ENCODE peak calls at places on chromosomes 11 and 22, in six cellular contexts. One of them, this sample, is unnamed.
A peak's percentile ranks its signal among the peaks of the same experiment; 100 is the strongest.

GRCh38 chr11:24747275-24748251 is 250.7 kb downstream of the LUZP2 start:
- DNase-seq in Daoy: no peak
- DNase-seq in CD8-positive, alpha-beta memory T cell: no peak
- DNase-seq in NCI-H1930: no peak
- DNase-seq in activated T-helper 1 cell treated with Interleukin-2 at 50 U/mL for 16 hours: no peak
- DNase-seq in Kasumi-1: no peak
- DNase-seq in this sample: no peak

GRCh38 chr11:77882396-77882795 is 61.5 kb downstream of the AAMDC start:
- DNase-seq in Daoy: no peak
- DNase-seq in CD8-positive, alpha-beta memory T cell: no peak
- DNase-seq in NCI-H1930: no peak
- DNase-seq in activated T-helper 1 cell treated with Interleukin-2 at 50 U/mL for 16 hours: no peak
- DNase-seq in Kasumi-1: no peak
- DNase-seq in this sample: no peak

GRCh38 chr22:43397766-43398165 is 14.0 kb upstream of the MPPED1 start:
- DNase-seq in Daoy: no peak
- DNase-seq in CD8-positive, alpha-beta memory T cell: no peak
- DNase-seq in NCI-H1930: no peak
- DNase-seq in activated T-helper 1 cell treated with Interleukin-2 at 50 U/mL for 16 hours: no peak
- DNase-seq in Kasumi-1: no peak
- DNase-seq in this sample: no peak

GRCh38 chr11:79953629-79954028 is 512.8 kb upstream of the TENM4 start:
- DNase-seq in Daoy: no peak
- DNase-seq in CD8-positive, alpha-beta memory T cell: no peak
- DNase-seq in NCI-H1930: peak; percentile 10
- DNase-seq in activated T-helper 1 cell treated with Interleukin-2 at 50 U/mL for 16 hours: no peak
- DNase-seq in Kasumi-1: no peak
- DNase-seq in this sample: no peak

GRCh38 chr22:46714550-46714949 is 23.5 kb downstream of the CERK start:
- DNase-seq in Daoy: no peak
- DNase-seq in CD8-positive, alpha-beta memory T cell: no peak
- DNase-seq in NCI-H1930: no peak
- DNase-seq in activated T-helper 1 cell treated with Interleukin-2 at 50 U/mL for 16 hours: no peak
- DNase-seq in Kasumi-1: no peak
- DNase-seq in this sample: no peak

GRCh38 chr22:37894939-37895670 is 11.0 kb upstream of the MICALL1 start:
- DNase-seq in Daoy: no peak
- DNase-seq in CD8-positive, alpha-beta memory T cell: no peak
- DNase-seq in NCI-H1930: no peak
- DNase-seq in activated T-helper 1 cell treated with Interleukin-2 at 50 U/mL for 16 hours: no peak
- DNase-seq in Kasumi-1: no peak
- DNase-seq in this sample: no peak

GRCh38 chr11:61149624-61150615 is 11.3 kb downstream of the VPS37C start:
- DNase-seq in Daoy: no peak
- DNase-seq in CD8-positive, alpha-beta memory T cell: no peak
- DNase-seq in NCI-H1930: no peak
- DNase-seq in activated T-helper 1 cell treated with Interleukin-2 at 50 U/mL for 16 hours: no peak
- DNase-seq in Kasumi-1: no peak
- DNase-seq in this sample: peak; percentile 22

GRCh38 chr11:656866-657265 is 19.8 kb downstream of the DRD4 start:
- DNase-seq in Daoy: no peak
- DNase-seq in CD8-positive, alpha-beta memory T cell: no peak
- DNase-seq in NCI-H1930: no peak
- DNase-seq in activated T-helper 1 cell treated with Interleukin-2 at 50 U/mL for 16 hours: no peak
- DNase-seq in Kasumi-1: no peak
- DNase-seq in this sample: no peak

GRCh38 chr11:33040127-33040861 is 922 bp downstream of the TCP11L1 start:
- DNase-seq in Daoy: no peak
- DNase-seq in CD8-positive, alpha-beta memory T cell: no peak
- DNase-seq in NCI-H1930: peak; percentile 25
- DNase-seq in activated T-helper 1 cell treated with Interleukin-2 at 50 U/mL for 16 hours: no peak
- DNase-seq in Kasumi-1: no peak
- DNase-seq in this sample: no peak

GRCh38 chr11:534592-535518 is 521 bp downstream of the HRAS start:
- DNase-seq in Daoy: no peak
- DNase-seq in CD8-positive, alpha-beta memory T cell: no peak
- DNase-seq in NCI-H1930: peak; percentile 90
- DNase-seq in activated T-helper 1 cell treated with Interleukin-2 at 50 U/mL for 16 hours: no peak
- DNase-seq in Kasumi-1: no peak
- DNase-seq in this sample: no peak

GRCh38 chr11:47412152-47412746 is 3.9 kb downstream of the SLC39A13 start:
- DNase-seq in Daoy: peak; percentile 62
- DNase-seq in CD8-positive, alpha-beta memory T cell: peak; percentile 35
- DNase-seq in NCI-H1930: peak; percentile 35
- DNase-seq in activated T-helper 1 cell treated with Interleukin-2 at 50 U/mL for 16 hours: peak; percentile 31
- DNase-seq in Kasumi-1: peak; percentile 14
- DNase-seq in this sample: no peak

GRCh38 chr22:32714458-32715250 is 86.9 kb upstream of the TIMP3 start:
- DNase-seq in Daoy: no peak
- DNase-seq in CD8-positive, alpha-beta memory T cell: no peak
- DNase-seq in NCI-H1930: no peak
- DNase-seq in activated T-helper 1 cell treated with Interleukin-2 at 50 U/mL for 16 hours: no peak
- DNase-seq in Kasumi-1: no peak
- DNase-seq in this sample: no peak

GRCh38 chr22:35355744-35356420 is 25.0 kb upstream of the HMOX1 start:
- DNase-seq in Daoy: no peak
- DNase-seq in CD8-positive, alpha-beta memory T cell: no peak
- DNase-seq in NCI-H1930: no peak
- DNase-seq in activated T-helper 1 cell treated with Interleukin-2 at 50 U/mL for 16 hours: no peak
- DNase-seq in Kasumi-1: no peak
- DNase-seq in this sample: no peak

GRCh38 chr11:73291196-73291595 is 16.9 kb upstream of the ARHGEF17 start:
- DNase-seq in Daoy: no peak
- DNase-seq in CD8-positive, alpha-beta memory T cell: no peak
- DNase-seq in NCI-H1930: no peak
- DNase-seq in activated T-helper 1 cell treated with Interleukin-2 at 50 U/mL for 16 hours: no peak
- DNase-seq in Kasumi-1: no peak
- DNase-seq in this sample: no peak

GRCh38 chr11:80638296-80638695 is 1197.5 kb upstream of the TENM4 start:
- DNase-seq in Daoy: peak; percentile 9
- DNase-seq in CD8-positive, alpha-beta memory T cell: no peak
- DNase-seq in NCI-H1930: no peak
- DNase-seq in activated T-helper 1 cell treated with Interleukin-2 at 50 U/mL for 16 hours: no peak
- DNase-seq in Kasumi-1: no peak
- DNase-seq in this sample: no peak

This sample was measured in kidney glomerular epithelial cell.